ENCODE peak calls at places on chromosome 7, in nine cellular contexts. H is PC-9, P is neural progenitor cell, Z is mesenchymal stem cell, S is K562, K is astrocyte, O is MM.1S, R is fibroblast of lung, J is PC-3. X is an unnamed sample.

GRCh38 chr7:106597014-106597413 is 63.9 kb downstream of the CCDC71L start:
- DNase-seq in O (no peak), H (no peak), Z (no peak), R (no peak), K (no peak), J (no peak), S (no peak), P (no peak), X (no peak)

GRCh38 chr7:45239486-45239885 is 81.9 kb downstream of the RAMP3 start:
- DNase-seq in O (no peak), R (peak; percentile 23), P (no peak), Z (no peak), J (peak; percentile 86), S (no peak), K (peak; percentile 69), H (no peak), X (peak; percentile 93)

GRCh38 chr7:1046722-1047679 is 2.7 kb downstream of the GPR146 start:
- DNase-seq in H (peak; percentile 71), S (peak; percentile 40), O (no peak), R (no peak), P (no peak), J (peak; percentile 5), Z (no peak), K (no peak), X (no peak)

GRCh38 chr7:108016841-108017775 is 14.1 kb upstream of the LAMB1 start:
- DNase-seq in Z (no peak), K (no peak), H (no peak), P (no peak), J (peak; percentile 75), R (peak; percentile 66), S (peak; percentile 45), O (no peak), X (peak; percentile 69)

GRCh38 chr7:128404826-128405344 is 4.9 kb downstream of the IMPDH1 start:
- DNase-seq in P (no peak), S (no peak), R (peak; percentile 11), O (peak; percentile 45), H (no peak), K (no peak), Z (no peak), J (peak; percentile 43), X (peak; percentile 64)

GRCh38 chr7:115683093-115683492 is 347.5 kb downstream of the TFEC start:
- DNase-seq in H (no peak), R (no peak), J (no peak), S (no peak), K (no peak), Z (no peak), P (no peak), O (no peak), X (no peak)

GRCh38 chr7:43636093-43636492 is 53.2 kb downstream of the STK17A start:
- DNase-seq in S (no peak), J (peak; percentile 36), Z (no peak), R (peak; percentile 32), O (no peak), K (peak; percentile 91), P (no peak), H (no peak), X (peak; percentile 50)

GRCh38 chr7:16028103-16028502 is 341.6 kb upstream of the MEOX2 start:
- DNase-seq in K (peak; percentile 96), S (no peak), O (no peak), H (no peak), J (peak; percentile 54), P (no peak), Z (peak; percentile 90), R (peak; percentile 91), X (peak; percentile 92)

GRCh38 chr7:68619476-68619875 is 978.8 kb upstream of the AUTS2 start:
- DNase-seq in O (no peak), Z (no peak), P (no peak), R (no peak), S (no peak), H (no peak), J (no peak), K (no peak), X (no peak)

DNA sequence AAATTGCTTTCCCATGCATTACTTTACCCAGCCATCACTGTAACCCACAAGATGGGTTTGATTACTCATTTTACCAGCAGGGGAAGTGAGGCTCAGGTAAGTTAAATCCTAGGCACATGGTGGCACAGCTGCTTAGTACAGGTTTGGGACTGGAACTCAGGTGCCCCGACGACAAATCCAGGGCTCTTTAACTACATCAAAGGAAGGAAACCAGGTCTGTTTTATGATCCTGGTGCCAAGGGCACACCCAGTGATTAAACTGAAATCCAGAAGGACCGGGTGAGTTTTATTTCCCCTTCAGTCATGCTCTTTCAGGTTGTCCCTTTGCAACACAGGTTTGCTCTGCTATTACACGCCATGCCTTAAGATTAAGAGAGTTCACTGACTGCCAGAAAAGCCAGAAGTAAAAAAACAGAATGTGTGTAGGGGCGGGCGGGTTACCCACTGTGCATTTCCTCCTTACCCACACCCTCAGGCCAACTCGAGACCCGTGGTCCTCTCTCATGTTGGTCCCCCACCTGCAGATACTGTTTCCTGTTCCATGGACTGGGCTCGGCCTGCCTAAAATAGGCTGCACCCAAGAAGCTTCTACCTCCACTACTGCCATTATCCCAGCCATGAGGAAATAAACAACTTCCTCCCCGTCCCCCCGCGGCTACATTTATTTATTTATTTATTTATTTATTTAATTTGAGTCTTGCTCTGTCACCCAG is 55.2 kb upstream of the KDM7A start:
- DNase-seq in K (no peak), P (no peak), S (no peak), Z (no peak), J (peak; percentile 51), O (peak; percentile 55), R (no peak), H (no peak), X (no peak)
- H3K4me3 ChIP-seq in K (peak overlapping the region; percentile 63), P (peak overlapping the region; percentile 75), S (no peak overlapping the region), Z (no peak overlapping the region), J (peak overlapping the region; percentile 72), O (peak overlapping the region; percentile 63), R (no peak overlapping the region), H (peak overlapping the region; percentile 50), X (peak overlapping the region; percentile 76)

GRCh38 chr7:101614939-101615302 is 14.2 kb downstream of the MYL10 start:
- DNase-seq in S (no peak), H (peak; percentile 94), Z (no peak), R (no peak), J (peak; percentile 67), O (no peak), K (no peak), P (no peak), X (peak; percentile 75)
- H2AFZ ChIP-seq in S (no peak overlapping the region), H (no peak overlapping the region), Z (no peak overlapping the region), R (no peak overlapping the region), J (peak overlapping the region; percentile 55), O (no peak overlapping the region), K (peak overlapping the region; percentile 18), P (no peak overlapping the region), X (no peak overlapping the region)

GRCh38 chr7:32059289-32060045 is 10.7 kb downstream of the PDE1C start:
- DNase-seq in R (peak; percentile 6), S (no peak), K (peak; percentile 83), Z (peak; percentile 67), J (peak; percentile 43), P (no peak), O (no peak), H (no peak), X (peak; percentile 71)
- H3K4me3 ChIP-seq in R (peak overlapping the region; percentile 18), S (no peak overlapping the region), K (peak overlapping the region; percentile 41), Z (no peak overlapping the region), J (peak overlapping the region; percentile 53), P (no peak overlapping the region), O (no peak overlapping the region), H (no peak overlapping the region), X (peak overlapping the region; percentile 60)

GRCh38 chr7:14013880-14014279 is 24.4 kb upstream of the ETV1 start:
- DNase-seq in H (no peak), J (no peak), Z (no peak), R (no peak), P (no peak), O (no peak), S (no peak), K (peak; percentile 63), X (no peak)

DNA sequence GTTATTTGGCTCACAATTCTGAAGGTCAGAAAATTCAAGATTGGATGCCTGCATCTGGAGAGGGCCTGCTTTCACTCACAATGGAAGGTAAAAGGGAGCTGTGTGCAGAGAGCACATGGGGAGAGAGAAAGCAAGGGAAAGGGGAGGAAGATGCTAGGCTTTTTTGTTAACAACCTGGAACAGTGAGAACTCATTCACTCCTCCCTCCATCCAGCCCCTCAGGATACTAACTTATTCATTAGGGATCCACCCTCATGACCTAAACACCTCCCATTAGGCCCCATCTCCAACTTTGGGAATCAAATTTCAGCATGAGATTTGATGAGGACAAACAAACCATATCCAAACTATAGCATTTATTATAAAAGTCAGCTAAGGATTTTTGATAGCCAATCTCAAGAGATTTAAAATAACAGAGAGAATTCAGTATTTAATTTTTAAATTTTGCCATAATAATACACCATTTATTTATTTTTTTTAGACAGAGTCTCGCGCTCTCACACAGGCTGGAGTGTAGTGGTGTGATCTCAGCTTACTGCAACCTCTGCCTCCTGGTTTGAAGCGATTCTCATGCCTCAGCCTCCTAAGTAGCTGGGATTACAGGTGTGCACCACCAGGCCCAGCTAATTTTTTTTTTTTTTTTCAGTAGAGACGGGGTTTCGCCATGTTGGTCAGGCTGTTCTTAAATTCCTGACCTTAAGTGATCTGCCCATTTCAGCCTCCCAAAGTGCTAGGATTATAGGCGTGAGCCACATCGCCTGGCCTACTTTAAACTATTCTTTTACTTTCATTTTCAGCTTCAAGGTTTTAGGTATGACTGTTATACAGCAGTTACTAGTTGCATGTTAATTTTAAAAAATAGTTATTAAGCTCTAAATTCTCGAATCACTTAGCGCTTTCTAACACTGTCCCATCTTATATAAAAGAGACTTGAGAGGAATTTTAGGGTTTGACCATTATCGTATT is 20.3 kb upstream of the ETV1 start:
- DNase-seq in P (no peak), J (no peak), O (no peak), R (no peak), H (peak; percentile 6), Z (no peak), K (no peak), S (no peak), X (no peak)
- H2AFZ ChIP-seq in P (peak overlapping the region; percentile 48), J (peak overlapping the region; percentile 31), O (no peak overlapping the region), R (no peak overlapping the region), H (no peak overlapping the region), Z (no peak overlapping the region), K (no peak overlapping the region), S (peak overlapping the region; percentile 62), X (peak overlapping the region; percentile 58)

DNA sequence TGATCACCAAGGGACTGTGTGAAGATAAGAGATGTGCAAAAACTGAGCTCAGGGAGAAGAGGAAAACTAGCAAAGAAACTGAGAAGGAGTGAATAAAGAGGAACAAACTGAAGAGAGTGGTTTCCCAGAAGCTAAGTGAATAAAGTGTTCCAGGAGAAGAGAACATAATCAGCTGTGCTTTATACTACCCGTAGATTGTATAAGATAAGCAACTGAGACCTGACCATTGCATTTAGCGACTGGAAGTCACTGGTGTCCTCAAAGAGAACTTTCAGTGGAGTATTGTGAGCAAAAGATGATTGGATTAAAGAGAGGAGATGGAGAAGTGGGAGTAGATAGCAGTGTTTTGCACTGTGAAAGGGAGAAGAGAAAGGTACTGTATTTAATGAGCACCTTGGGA is 14.6 kb downstream of the PHTF2 start:
- DNase-seq in K (no peak), P (no peak), R (no peak), Z (no peak), H (no peak), O (no peak), J (no peak), S (no peak), X (no peak)
- H3K4me3 ChIP-seq in K (no peak overlapping the region), P (no peak overlapping the region), R (no peak overlapping the region), Z (no peak overlapping the region), H (no peak overlapping the region), O (no peak overlapping the region), J (no peak overlapping the region), S (no peak overlapping the region), X (no peak overlapping the region)

DNA sequence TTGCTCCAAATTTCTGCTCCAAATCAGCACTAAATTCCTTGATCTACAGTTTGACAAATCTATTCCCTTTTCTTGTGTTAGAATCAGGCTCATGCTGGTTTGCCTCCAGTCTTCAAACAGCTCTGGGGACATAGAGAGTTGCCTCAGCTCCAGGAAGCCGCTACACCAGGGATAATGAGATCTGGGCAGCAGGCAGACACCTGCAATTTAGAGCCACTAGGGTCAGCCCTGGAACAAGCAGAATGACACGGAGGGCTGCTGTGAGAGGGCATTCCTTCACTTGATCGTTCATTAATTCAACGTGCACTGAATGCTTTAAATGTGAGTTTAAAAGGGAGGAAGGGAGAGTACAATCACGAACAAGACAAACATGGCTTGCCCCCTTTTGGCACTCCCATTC is 3.7 kb upstream of the ELMO1 start:
- DNase-seq in K (no peak), P (peak; percentile 75), Z (no peak), H (no peak), R (no peak), J (no peak), O (no peak), S (no peak), X (no peak)
- H2AFZ ChIP-seq in K (no peak overlapping the region), P (peak overlapping the region; percentile 11), Z (no peak overlapping the region), H (no peak overlapping the region), R (no peak overlapping the region), J (no peak overlapping the region), O (no peak overlapping the region), S (no peak overlapping the region), X (no peak overlapping the region)

X was measured in GM23248.